ENCODE peak calls at places on chromosomes 7 and 10, in four cellular contexts. G, E, D and T are unnamed samples.
A peak's percentile ranks its signal among the peaks of the same experiment; 100 is the strongest.

GRCh38 chr10:100969175-100970075 is at the start of gene SEMA4G:
- DNase-seq in E (no peak), D (peak; percentile 56), G (no peak), T (peak; percentile 35)

GRCh38 chr7:2717293-2717904 is 29.4 kb downstream of the AMZ1 start:
- DNase-seq in D (peak; percentile 48), E (peak; percentile 53), G (peak; percentile 48), T (no peak)

GRCh38 chr7:74083928-74084721 is 521 bp downstream of the LIMK1 start:
- DNase-seq in E (peak; percentile 75), G (peak; percentile 60), D (peak; percentile 33), T (no peak)

GRCh38 chr10:78331391-78331922 is 297.8 kb downstream of the RPS24 start:
- DNase-seq in E (no peak), G (no peak), D (no peak), T (no peak)

GRCh38 chr10:97263971-97264370 is 28.5 kb downstream of the ARHGAP19 start:
- DNase-seq in E (no peak), D (no peak), G (no peak), T (no peak)

GRCh38 chr7:121107923-121108498 is 119.5 kb downstream of the CPED1 start:
- DNase-seq in G (peak; percentile 39), E (peak; percentile 80), D (peak; percentile 80), T (no peak)

GRCh38 chr7:41162612-41163011 is 540.3 kb downstream of the INHBA start:
- DNase-seq in E (no peak), D (no peak), G (no peak), T (no peak)

GRCh38 chr7:123096434-123096833 is 100.9 kb upstream of the TAS2R16 start:
- DNase-seq in D (no peak), E (no peak), G (no peak), T (no peak)

GRCh38 chr10:70528726-70529362 is 50.3 kb downstream of the PALD1 start:
- DNase-seq in G (no peak), E (peak; percentile 43), D (peak; percentile 58), T (no peak)

GRCh38 chr7:55477781-55478374 is 94.4 kb downstream of the VOPP1 start:
- DNase-seq in G (no peak), E (no peak), D (no peak), T (no peak)

GRCh38 chr10:32295027-32295426 is 51.9 kb downstream of the EPC1 start:
- DNase-seq in G (no peak), E (no peak), D (no peak), T (no peak)

GRCh38 chr10:44966129-44966815 is 6.7 kb downstream of the RASSF4 start:
- DNase-seq in G (peak; percentile 28), D (no peak), E (no peak), T (no peak)

GRCh38 chr10:19801369-19801768 is 14.9 kb upstream of the PLXDC2 start:
- DNase-seq in G (no peak), D (no peak), E (no peak), T (no peak)

GRCh38 chr10:11160982-11161554 is 143.4 kb downstream of the CELF2 start:
- DNase-seq in D (no peak), E (peak; percentile 25), G (peak; percentile 78), T (no peak)

GRCh38 chr10:110576220-110576619 is 8.7 kb downstream of the SMC3 start:
- DNase-seq in E (no peak), D (peak; percentile 83), G (no peak), T (no peak)

GRCh38 chr10:91163709-91164474 is 56.6 kb upstream of the PCGF5 start:
- DNase-seq in G (peak; percentile 28), D (peak; percentile 56), E (no peak), T (peak; percentile 59)

GRCh38 chr10:45438457-45439090 is 64.6 kb downstream of the ALOX5 start:
- DNase-seq in D (no peak), G (no peak), E (no peak), T (no peak)

GRCh38 chr10:79449181-79450146 is 4.0 kb upstream of the ZCCHC24 start:
- DNase-seq in G (no peak), D (no peak), E (no peak), T (no peak)

GRCh38 chr10:48898426-48898825 is 41.2 kb downstream of the LRRC18 start:
- DNase-seq in E (no peak), G (no peak), D (no peak), T (no peak)

GRCh38 chr7:143384148-143384547 is 3.0 kb downstream of the ZYX start:
- DNase-seq in G (peak; percentile 21), D (no peak), E (no peak), T (no peak)

GRCh38 chr7:32890553-32891045 is 961 bp downstream of the KBTBD2 start:
- DNase-seq in G (peak; percentile 63), D (peak; percentile 73), E (peak; percentile 79), T (peak; percentile 15)

GRCh38 chr10:24451325-24451820 is 242.4 kb downstream of the KIAA1217 start:
- DNase-seq in G (no peak), D (no peak), E (no peak), T (no peak)

GRCh38 chr7:33781796-33782195 is 123.5 kb upstream of the BMPER start:
- DNase-seq in D (no peak), G (no peak), E (no peak), T (no peak)

GRCh38 chr7:82183633-82184032 is 259.9 kb downstream of the CACNA2D1 start:
- DNase-seq in D (no peak), G (peak; percentile 29), E (peak; percentile 45), T (no peak)

GRCh38 chr7:50867048-50867383 is 84.3 kb upstream of the GRB10 start:
- DNase-seq in D (no peak), G (no peak), E (no peak), T (no peak)

GRCh38 chr10:81696609-81697388 is 178.2 kb upstream of the NRG3 start:
- DNase-seq in D (no peak), E (no peak), G (no peak), T (no peak)

GRCh38 chr7:134016942-134017303 is 110.2 kb upstream of the LRGUK start:
- DNase-seq in G (no peak), D (no peak), E (no peak), T (no peak)

GRCh38 chr7:126398285-126398684 is 854.5 kb downstream of the GRM8 start:
- DNase-seq in E (no peak), G (no peak), D (no peak), T (no peak)

GRCh38 chr7:36129048-36129534 is 24.0 kb upstream of the EEPD1 start:
- DNase-seq in G (no peak), E (peak; percentile 6), D (peak; percentile 85), T (no peak)

GRCh38 chr7:116647861-116648260 is 24.1 kb upstream of the MET start:
- DNase-seq in G (no peak), D (no peak), E (no peak), T (no peak)

GRCh38 chr10:96130326-96130758 is 245 bp downstream of the ZNF518A start:
- DNase-seq in E (no peak), G (no peak), D (no peak), T (peak; percentile 51)

GRCh38 chr7:43648725-43649406 is 66.0 kb downstream of the STK17A start:
- DNase-seq in G (peak; percentile 68), D (peak; percentile 79), E (no peak), T (peak; percentile 56)

GRCh38 chr10:75428434-75429158 is 2.8 kb upstream of the LRMDA start:
- DNase-seq in G (peak; percentile 74), E (no peak), D (peak; percentile 55), T (no peak)